ENCODE peak calls at places on chromosomes 12 and 14, in nine cellular contexts. Q is upper lobe of right lung, M is GM10248, V is foreskin fibroblast, K is ovary, A is suprapubic skin, S is A549, B is endothelial cell of umbilical vein, L is WERI-Rb-1. Y is an unnamed sample.

GRCh38 chr14:55846852-55847471 is 267.0 kb downstream of the KTN1 start:
- DNase-seq in K (no peak), A (peak; percentile 83), B (no peak), S (no peak), M (no peak), V (peak; percentile 63), Q (no peak), L (no peak), Y (no peak)

GRCh38 chr14:39169541-39169900 is 612 bp downstream of the TRAPPC6B start:
- DNase-seq in Q (no peak), L (no peak), B (peak; percentile 48), V (no peak), M (no peak), A (no peak), K (no peak), S (no peak), Y (no peak)

GRCh38 chr12:79885956-79886490 is 48.9 kb downstream of the PPP1R12A start:
- DNase-seq in S (no peak), A (no peak), B (peak; percentile 67), M (no peak), K (no peak), L (no peak), Q (no peak), V (no peak), Y (no peak)

GRCh38 chr12:49562233-49562632 is 5.7 kb downstream of the MCRS1 start:
- DNase-seq in Q (no peak), M (no peak), S (no peak), K (no peak), B (no peak), L (no peak), V (no peak), A (no peak), Y (no peak)

GRCh38 chr12:130342442-130342841 is 4.8 kb downstream of the PIWIL1 start:
- DNase-seq in M (no peak), L (no peak), V (no peak), S (no peak), Q (no peak), A (no peak), K (no peak), B (no peak), Y (no peak)

GRCh38 chr12:14289596-14289995 is 75.9 kb upstream of the ATF7IP start:
- DNase-seq in S (no peak), B (no peak), V (no peak), Q (no peak), A (no peak), L (no peak), K (no peak), M (no peak), Y (no peak)

GRCh38 chr12:65278576-65279386 is at the start of gene MSRB3:
- DNase-seq in B (peak; percentile 66), A (peak; percentile 83), K (peak; percentile 83), S (peak; percentile 81), L (peak; percentile 62), V (peak; percentile 69), Q (peak; percentile 80), M (peak; percentile 73), Y (peak; percentile 74)

GRCh38 chr14:39266589-39266870 is 32.8 kb downstream of the MIA2 start:
- DNase-seq in V (peak; percentile 30), B (no peak), S (no peak), L (no peak), A (peak; percentile 82), M (no peak), Q (no peak), K (peak; percentile 62), Y (no peak)

GRCh38 chr14:61925043-61925442 is 162.8 kb downstream of the SNAPC1 start:
- DNase-seq in B (peak; percentile 6), A (no peak), S (no peak), M (peak; percentile 15), K (no peak), Q (no peak), L (peak; percentile 65), V (no peak), Y (no peak)

GRCh38 chr12:11152725-11153124 is 18.3 kb upstream of the SMIM10L1 start:
- DNase-seq in M (no peak), A (no peak), K (no peak), V (no peak), S (no peak), L (no peak), B (no peak), Q (no peak), Y (no peak)

GRCh38 chr12:121947966-121948365 is 29.6 kb downstream of the CFAP251 start:
- DNase-seq in A (no peak), S (no peak), B (no peak), K (no peak), Q (no peak), M (no peak), V (no peak), L (no peak), Y (no peak)

GRCh38 chr12:106080111-106080732 is 58.5 kb downstream of the NUAK1 start:
- DNase-seq in K (no peak), L (no peak), Q (no peak), A (no peak), M (no peak), V (peak; percentile 56), S (no peak), B (peak; percentile 65), Y (no peak)

GRCh38 chr12:131827961-131828534 is at the start of gene MMP17:
- DNase-seq in L (peak; percentile 71), M (peak; percentile 64), K (no peak), S (peak; percentile 56), B (peak; percentile 41), Q (peak; percentile 66), V (peak; percentile 64), A (peak; percentile 80), Y (peak; percentile 86)

DNA sequence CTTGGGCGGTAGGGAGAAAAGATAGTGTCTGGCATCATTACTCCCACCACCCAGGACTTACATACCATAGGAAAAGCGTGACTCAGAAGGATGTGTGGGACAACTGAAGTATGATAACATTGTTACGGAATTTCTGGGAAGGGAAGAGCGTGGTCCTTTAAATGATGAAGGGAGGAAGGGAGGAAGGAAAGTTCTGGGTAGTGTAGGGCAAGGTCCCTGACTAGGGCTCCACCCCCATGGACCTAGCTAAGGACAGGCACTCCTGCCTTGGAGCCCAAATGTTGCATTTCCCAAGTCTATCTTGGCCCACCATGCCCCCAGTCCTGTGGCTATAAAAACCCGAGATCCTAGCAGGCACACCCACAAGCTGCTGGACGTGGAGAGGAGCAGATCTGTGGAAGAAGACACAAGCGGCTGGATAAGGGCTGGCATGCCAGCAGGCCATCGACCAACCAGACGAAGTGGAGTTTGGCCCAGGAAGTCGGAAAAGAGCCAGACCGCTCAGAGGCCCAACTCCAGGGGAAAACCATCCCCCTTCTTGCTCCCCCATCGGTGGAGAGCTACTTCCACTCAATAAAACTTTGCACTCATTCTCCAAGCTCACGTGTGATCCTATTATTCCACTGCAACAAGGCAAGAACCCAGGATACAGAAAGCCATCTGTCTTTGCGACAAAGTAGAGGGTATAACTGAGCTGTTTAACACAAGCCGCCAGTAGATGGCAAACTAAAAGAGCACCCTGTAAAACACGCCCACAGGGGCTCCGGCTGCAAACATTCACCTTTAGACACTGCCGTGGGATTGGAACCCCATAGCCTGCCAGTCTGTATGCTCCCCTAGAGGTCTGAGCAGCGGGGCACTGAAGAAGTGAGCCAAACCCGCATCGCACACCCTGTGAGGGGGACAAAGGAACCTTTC is 23.0 kb upstream of the RAB21 start:
- DNase-seq in L (peak; percentile 30), V (peak; percentile 26), B (no peak), K (no peak), Q (no peak), M (no peak), S (no peak), A (no peak), Y (no peak)
- TF ChIP-seq CTCF in L (peak; percentile 35), V (no peak), B (no peak), K (no peak), Q (no peak), M (no peak), S (no peak), A (no peak), Y (no peak)

GRCh38 chr14:26276757-26277156 is 321.1 kb downstream of the NOVA1 start:
- DNase-seq in K (no peak), L (peak; percentile 23), Q (no peak), M (no peak), B (peak; percentile 31), S (no peak), V (no peak), A (no peak), Y (peak; percentile 27)
- TF ChIP-seq CTCF in K (no peak), L (peak; percentile 47), Q (no peak), M (no peak), B (peak; percentile 38), S (no peak), V (no peak), A (no peak), Y (peak; percentile 51)

DNA sequence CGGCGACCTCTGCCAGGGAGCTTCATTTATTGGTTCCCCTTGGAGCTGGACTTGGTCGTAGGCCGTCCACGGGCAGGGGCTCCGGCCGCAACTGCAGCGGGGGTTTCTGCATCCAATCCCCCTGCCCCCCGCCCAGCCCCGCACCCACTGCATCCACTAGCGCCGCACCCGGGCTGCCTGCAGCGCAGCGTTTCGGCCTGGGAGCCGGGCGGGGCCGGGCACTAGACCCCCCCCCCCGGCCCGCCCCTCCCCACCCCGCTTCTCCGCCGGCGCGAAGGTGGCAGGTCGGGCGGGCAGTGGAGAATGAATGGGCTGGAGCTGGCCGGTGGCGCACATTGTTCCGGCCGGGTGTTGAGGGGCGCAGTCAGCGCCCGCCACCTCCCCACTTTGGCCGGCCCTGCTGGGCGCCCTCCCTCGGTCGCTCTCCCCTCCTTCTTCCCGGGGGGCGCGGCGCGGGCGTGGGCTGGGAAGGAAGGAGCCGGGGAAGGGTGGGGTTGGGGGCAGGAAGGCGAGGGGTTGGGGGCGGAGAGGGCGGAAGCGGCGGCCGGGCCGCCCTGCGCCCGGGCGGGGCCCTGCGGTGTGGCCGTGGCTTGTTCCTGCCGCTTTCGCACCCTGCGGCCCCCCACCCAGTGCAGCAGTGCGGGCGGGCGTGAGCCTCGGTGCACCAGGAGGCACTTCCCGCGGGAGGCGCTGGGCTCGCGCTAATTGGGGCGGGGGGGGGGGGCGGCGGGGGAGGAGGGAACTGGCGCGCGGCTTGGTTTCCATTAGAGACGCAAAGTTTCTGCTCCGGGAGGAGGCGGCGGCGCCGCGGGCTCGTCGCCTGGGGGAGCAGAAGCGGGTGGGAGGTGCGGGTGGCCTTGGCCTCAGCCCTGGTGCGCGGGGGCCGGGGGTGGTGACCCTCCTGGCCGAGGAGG is 829 bp downstream of the CALM1 start:
- DNase-seq in A (no peak), L (peak; percentile 46), V (no peak), S (peak; percentile 68), B (peak; percentile 43), M (peak; percentile 72), K (peak; percentile 76), Q (peak; percentile 85), Y (peak; percentile 73)
- TF ChIP-seq CTCF in A (no peak), L (no peak), V (no peak), S (peak; percentile 20), B (no peak), M (no peak), K (no peak), Q (no peak), Y (no peak)

GRCh38 chr14:29521526-29522137 is 406.0 kb downstream of the PRKD1 start:
- DNase-seq in B (peak; percentile 6), Q (no peak), K (no peak), S (no peak), V (no peak), M (no peak), L (peak; percentile 58), A (no peak), Y (peak; percentile 56)

DNA sequence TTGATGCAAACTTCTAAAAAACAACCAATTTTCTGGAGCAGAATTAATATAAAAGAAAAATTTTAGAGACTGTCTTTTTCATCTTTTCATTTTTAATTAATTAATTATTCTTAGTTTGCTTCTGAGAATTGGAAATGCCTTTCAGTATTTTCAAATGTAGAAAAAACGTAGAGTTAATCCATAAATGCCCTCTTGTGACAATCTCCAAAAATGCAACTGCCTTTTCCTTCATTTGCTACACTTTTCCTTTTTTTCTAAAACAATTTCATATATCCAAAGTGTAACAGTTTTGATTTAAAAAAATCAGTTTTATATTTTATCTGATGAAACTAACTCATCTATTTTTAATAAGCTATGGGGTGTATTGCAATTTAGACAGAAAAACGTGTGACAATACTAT is 409.3 kb downstream of the PRKD1 start:
- DNase-seq in M (no peak), Q (no peak), L (no peak), B (peak; percentile 5), A (no peak), V (peak; percentile 7), S (no peak), K (no peak), Y (no peak)
- TF ChIP-seq CTCF in M (no peak), Q (no peak), L (peak; percentile 13), B (no peak), A (no peak), V (peak; percentile 18), S (no peak), K (no peak), Y (peak; percentile 13)

Y was measured in glutamatergic neuron.